ENCODE peak calls at places on chromosomes 3 and 15, in four cellular contexts. One of them, this sample, is unnamed.

GRCh38 chr3:123635220-123635619 is 50.4 kb upstream of the HACD2 start:
- DNase-seq in fibroblast of mammary gland: no peak
- DNase-seq in activated CD8-positive, alpha-beta T cell treated with anti-CD3 and anti-CD28 coated beads for 36 hours: no peak
- DNase-seq in psoas muscle: no peak
- DNase-seq in this sample: no peak

GRCh38 chr3:158086776-158087175 is 19.4 kb downstream of the SHOX2 start:
- DNase-seq in activated CD8-positive, alpha-beta T cell treated with anti-CD3 and anti-CD28 coated beads for 36 hours: no peak
- DNase-seq in fibroblast of mammary gland: peak; percentile 20
- DNase-seq in psoas muscle: no peak
- DNase-seq in this sample: no peak

GRCh38 chr3:49296781-49297420 is 19.9 kb upstream of the C3orf62 start:
- DNase-seq in psoas muscle: peak; percentile 72
- DNase-seq in fibroblast of mammary gland: peak; percentile 31
- DNase-seq in activated CD8-positive, alpha-beta T cell treated with anti-CD3 and anti-CD28 coated beads for 36 hours: no peak
- DNase-seq in this sample: no peak

GRCh38 chr3:40143283-40144090 is 166.0 kb upstream of the EIF1B start:
- DNase-seq in activated CD8-positive, alpha-beta T cell treated with anti-CD3 and anti-CD28 coated beads for 36 hours: no peak
- DNase-seq in fibroblast of mammary gland: peak; percentile 45
- DNase-seq in psoas muscle: no peak
- DNase-seq in this sample: no peak

GRCh38 chr3:23459437-23459836 is 256.3 kb downstream of the UBE2E2 start:
- DNase-seq in fibroblast of mammary gland: no peak
- DNase-seq in psoas muscle: no peak
- DNase-seq in activated CD8-positive, alpha-beta T cell treated with anti-CD3 and anti-CD28 coated beads for 36 hours: no peak
- DNase-seq in this sample: no peak

GRCh38 chr3:14879161-14879888 is 60.6 kb downstream of the FGD5 start:
- DNase-seq in psoas muscle: no peak
- DNase-seq in fibroblast of mammary gland: peak; percentile 34
- DNase-seq in activated CD8-positive, alpha-beta T cell treated with anti-CD3 and anti-CD28 coated beads for 36 hours: peak; percentile 47
- DNase-seq in this sample: no peak

GRCh38 chr3:161371441-161372320 is at the start of gene SPTSSB:
- DNase-seq in fibroblast of mammary gland: no peak
- DNase-seq in activated CD8-positive, alpha-beta T cell treated with anti-CD3 and anti-CD28 coated beads for 36 hours: peak; percentile 64
- DNase-seq in psoas muscle: peak; percentile 48
- DNase-seq in this sample: peak; percentile 48

GRCh38 chr3:195221015-195221853 is 49.7 kb downstream of the XXYLT1 start:
- DNase-seq in fibroblast of mammary gland: no peak
- DNase-seq in psoas muscle: no peak
- DNase-seq in activated CD8-positive, alpha-beta T cell treated with anti-CD3 and anti-CD28 coated beads for 36 hours: no peak
- DNase-seq in this sample: no peak

GRCh38 chr3:38555926-38556325 is 59.8 kb downstream of the EXOG start:
- DNase-seq in psoas muscle: no peak
- DNase-seq in fibroblast of mammary gland: no peak
- DNase-seq in activated CD8-positive, alpha-beta T cell treated with anti-CD3 and anti-CD28 coated beads for 36 hours: no peak
- DNase-seq in this sample: no peak

GRCh38 chr15:70596354-70597055 is 166.9 kb downstream of the UACA start:
- DNase-seq in fibroblast of mammary gland: peak; percentile 96
- DNase-seq in activated CD8-positive, alpha-beta T cell treated with anti-CD3 and anti-CD28 coated beads for 36 hours: peak; percentile 26
- DNase-seq in psoas muscle: no peak
- DNase-seq in this sample: no peak

GRCh38 chr3:35524851-35525250 is 114.5 kb upstream of the ARPP21 start:
- DNase-seq in activated CD8-positive, alpha-beta T cell treated with anti-CD3 and anti-CD28 coated beads for 36 hours: no peak
- DNase-seq in psoas muscle: no peak
- DNase-seq in fibroblast of mammary gland: no peak
- DNase-seq in this sample: no peak

GRCh38 chr15:61138151-61138550 is 91.0 kb downstream of the RORA start:
- DNase-seq in fibroblast of mammary gland: peak; percentile 80
- DNase-seq in psoas muscle: no peak
- DNase-seq in activated CD8-positive, alpha-beta T cell treated with anti-CD3 and anti-CD28 coated beads for 36 hours: no peak
- DNase-seq in this sample: no peak

GRCh38 chr3:125310623-125311076 is 64.5 kb downstream of the ZNF148 start:
- DNase-seq in activated CD8-positive, alpha-beta T cell treated with anti-CD3 and anti-CD28 coated beads for 36 hours: peak; percentile 75
- DNase-seq in fibroblast of mammary gland: no peak
- DNase-seq in psoas muscle: no peak
- DNase-seq in this sample: peak; percentile 25

GRCh38 chr15:83713242-83713641 is 59.3 kb downstream of the ADAMTSL3 start:
- DNase-seq in activated CD8-positive, alpha-beta T cell treated with anti-CD3 and anti-CD28 coated beads for 36 hours: no peak
- DNase-seq in psoas muscle: no peak
- DNase-seq in fibroblast of mammary gland: no peak
- DNase-seq in this sample: no peak

GRCh38 chr3:64223809-64224570 is 1.3 kb downstream of the PRICKLE2 start:
- DNase-seq in activated CD8-positive, alpha-beta T cell treated with anti-CD3 and anti-CD28 coated beads for 36 hours: no peak
- DNase-seq in psoas muscle: no peak
- DNase-seq in fibroblast of mammary gland: peak; percentile 62
- DNase-seq in this sample: no peak

GRCh38 chr3:188772886-188773285 is 398.9 kb upstream of the TPRG1 start:
- DNase-seq in activated CD8-positive, alpha-beta T cell treated with anti-CD3 and anti-CD28 coated beads for 36 hours: no peak
- DNase-seq in psoas muscle: no peak
- DNase-seq in fibroblast of mammary gland: peak; percentile 74
- DNase-seq in this sample: no peak

GRCh38 chr3:33392703-33393125 is 47.5 kb downstream of the UBP1 start:
- DNase-seq in fibroblast of mammary gland: peak; percentile 93
- DNase-seq in psoas muscle: no peak
- DNase-seq in activated CD8-positive, alpha-beta T cell treated with anti-CD3 and anti-CD28 coated beads for 36 hours: no peak
- DNase-seq in this sample: no peak

DNA sequence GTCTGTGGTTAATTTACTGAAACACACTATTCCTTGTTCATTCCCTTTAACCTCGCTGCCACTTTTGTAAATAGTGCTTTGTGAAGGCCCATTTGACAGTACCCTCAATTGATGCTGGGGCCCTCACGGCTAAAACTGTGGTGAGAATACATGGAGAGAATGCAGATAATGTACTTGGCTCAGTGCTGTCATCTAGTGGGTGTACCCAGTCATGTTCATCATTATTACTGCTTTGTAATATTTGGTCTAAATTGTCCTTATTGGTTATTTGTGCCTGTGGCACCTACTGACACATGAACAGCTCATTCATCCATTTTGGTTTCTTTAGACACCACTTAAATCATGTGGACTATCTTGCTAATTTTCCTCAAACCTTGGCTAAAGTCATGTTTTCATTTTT is 543.6 kb downstream of the EDEM1 start:
- DNase-seq in activated CD8-positive, alpha-beta T cell treated with anti-CD3 and anti-CD28 coated beads for 36 hours: no peak
- DNase-seq in fibroblast of mammary gland: no peak
- DNase-seq in psoas muscle: no peak
- DNase-seq in this sample: peak; percentile 12
- TF ChIP-seq CTCF in activated CD8-positive, alpha-beta T cell treated with anti-CD3 and anti-CD28 coated beads for 36 hours: peak; percentile 14
- TF ChIP-seq CTCF in fibroblast of mammary gland: no peak
- TF ChIP-seq CTCF in psoas muscle: no peak
- TF ChIP-seq CTCF in this sample: no peak

GRCh38 chr3:97658670-97659285 is 105.8 kb upstream of the ARL6 start:
- DNase-seq in psoas muscle: no peak
- DNase-seq in fibroblast of mammary gland: peak; percentile 20
- DNase-seq in activated CD8-positive, alpha-beta T cell treated with anti-CD3 and anti-CD28 coated beads for 36 hours: no peak
- DNase-seq in this sample: peak; percentile 5
- TF ChIP-seq CTCF in psoas muscle: peak; percentile 41
- TF ChIP-seq CTCF in fibroblast of mammary gland: peak; percentile 69
- TF ChIP-seq CTCF in activated CD8-positive, alpha-beta T cell treated with anti-CD3 and anti-CD28 coated beads for 36 hours: peak; percentile 73
- TF ChIP-seq CTCF in this sample: peak; percentile 47

DNA sequence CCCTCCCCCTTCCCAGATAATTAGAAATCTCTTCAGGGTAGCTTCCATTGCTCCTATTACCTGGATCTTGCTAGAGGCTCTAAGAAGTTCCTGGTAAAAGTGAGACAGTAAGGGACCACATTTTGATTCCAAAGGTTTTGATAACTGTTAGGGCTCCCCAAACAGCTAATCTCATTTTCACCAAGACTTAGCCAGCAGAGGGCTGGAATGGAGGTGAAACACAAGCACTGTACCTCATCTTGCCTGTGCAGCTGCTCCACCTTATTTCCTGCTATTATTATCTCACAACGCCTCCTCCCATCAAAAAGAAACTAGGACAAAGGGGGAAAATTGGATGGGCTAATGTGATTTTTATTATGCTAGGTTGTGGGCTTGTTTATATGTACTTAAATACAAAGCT is 7.3 kb downstream of the SETD5 start:
- DNase-seq in activated CD8-positive, alpha-beta T cell treated with anti-CD3 and anti-CD28 coated beads for 36 hours: no peak
- DNase-seq in fibroblast of mammary gland: no peak
- DNase-seq in psoas muscle: no peak
- DNase-seq in this sample: no peak
- TF ChIP-seq CTCF in activated CD8-positive, alpha-beta T cell treated with anti-CD3 and anti-CD28 coated beads for 36 hours: no peak
- TF ChIP-seq CTCF in fibroblast of mammary gland: no peak
- TF ChIP-seq CTCF in psoas muscle: no peak
- TF ChIP-seq CTCF in this sample: no peak

DNA sequence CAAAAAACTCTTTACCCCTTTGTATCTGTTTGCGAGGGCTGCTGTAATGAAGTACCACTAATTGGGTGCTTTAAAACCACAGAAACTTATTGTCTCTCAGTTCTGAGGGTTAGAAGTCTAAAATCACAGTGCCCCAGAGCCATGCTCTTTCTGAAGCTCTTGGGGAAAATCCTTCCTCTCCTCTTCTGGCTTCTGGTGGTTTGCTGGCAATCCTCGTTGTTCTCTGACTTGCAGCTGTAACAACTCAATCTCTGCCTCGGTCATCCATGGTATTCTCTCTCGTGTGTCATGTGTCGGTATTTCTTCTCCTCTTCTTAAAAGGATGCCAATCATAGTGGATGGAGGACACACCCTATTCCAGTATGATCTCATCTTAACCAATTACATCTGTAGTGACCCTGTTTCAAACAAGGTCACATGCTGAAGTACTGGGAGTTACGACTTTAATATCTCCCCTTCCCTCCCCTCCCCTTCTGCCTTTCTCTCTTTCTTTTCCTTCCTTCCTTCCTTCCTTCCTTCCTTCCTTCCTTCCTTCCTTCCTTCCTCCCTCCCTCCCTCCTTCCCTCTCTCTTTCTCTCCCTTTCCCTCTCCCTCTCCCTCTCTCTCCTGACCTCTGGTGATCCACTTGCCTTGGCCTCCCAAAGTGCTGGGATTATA is 6.5 kb upstream of the ARL8B start:
- DNase-seq in activated CD8-positive, alpha-beta T cell treated with anti-CD3 and anti-CD28 coated beads for 36 hours: no peak
- DNase-seq in psoas muscle: no peak
- DNase-seq in fibroblast of mammary gland: peak; percentile 30
- DNase-seq in this sample: no peak
- TF ChIP-seq CTCF in activated CD8-positive, alpha-beta T cell treated with anti-CD3 and anti-CD28 coated beads for 36 hours: no peak
- TF ChIP-seq CTCF in psoas muscle: no peak
- TF ChIP-seq CTCF in fibroblast of mammary gland: no peak
- TF ChIP-seq CTCF in this sample: no peak

GRCh38 chr3:119611664-119612063 is 14.0 kb downstream of the PLA1A start:
- DNase-seq in psoas muscle: no peak
- DNase-seq in fibroblast of mammary gland: no peak
- DNase-seq in activated CD8-positive, alpha-beta T cell treated with anti-CD3 and anti-CD28 coated beads for 36 hours: no peak
- DNase-seq in this sample: no peak

GRCh38 chr3:119609301-119609700 is 11.6 kb downstream of the PLA1A start:
- DNase-seq in psoas muscle: no peak
- DNase-seq in activated CD8-positive, alpha-beta T cell treated with anti-CD3 and anti-CD28 coated beads for 36 hours: no peak
- DNase-seq in fibroblast of mammary gland: no peak
- DNase-seq in this sample: no peak

GRCh38 chr3:119613872-119614271 is 16.2 kb downstream of the PLA1A start:
- DNase-seq in fibroblast of mammary gland: no peak
- DNase-seq in activated CD8-positive, alpha-beta T cell treated with anti-CD3 and anti-CD28 coated beads for 36 hours: no peak
- DNase-seq in psoas muscle: no peak
- DNase-seq in this sample: no peak

GRCh38 chr3:119616056-119616455 is 18.4 kb downstream of the PLA1A start:
- DNase-seq in fibroblast of mammary gland: no peak
- DNase-seq in psoas muscle: no peak
- DNase-seq in activated CD8-positive, alpha-beta T cell treated with anti-CD3 and anti-CD28 coated beads for 36 hours: no peak
- DNase-seq in this sample: no peak

GRCh38 chr3:119613201-119613600 is 15.5 kb downstream of the PLA1A start:
- DNase-seq in psoas muscle: no peak
- DNase-seq in fibroblast of mammary gland: no peak
- DNase-seq in activated CD8-positive, alpha-beta T cell treated with anti-CD3 and anti-CD28 coated beads for 36 hours: no peak
- DNase-seq in this sample: no peak
- TF ChIP-seq CTCF in psoas muscle: no peak
- TF ChIP-seq CTCF in fibroblast of mammary gland: no peak
- TF ChIP-seq CTCF in activated CD8-positive, alpha-beta T cell treated with anti-CD3 and anti-CD28 coated beads for 36 hours: no peak
- TF ChIP-seq CTCF in this sample: no peak

GRCh38 chr3:36591959-36592358 is 172.4 kb downstream of the DCLK3 start:
- DNase-seq in fibroblast of mammary gland: peak; percentile 35
- DNase-seq in activated CD8-positive, alpha-beta T cell treated with anti-CD3 and anti-CD28 coated beads for 36 hours: no peak
- DNase-seq in psoas muscle: no peak
- DNase-seq in this sample: no peak
- TF ChIP-seq CTCF in fibroblast of mammary gland: peak; percentile 27
- TF ChIP-seq CTCF in activated CD8-positive, alpha-beta T cell treated with anti-CD3 and anti-CD28 coated beads for 36 hours: no peak
- TF ChIP-seq CTCF in psoas muscle: no peak
- TF ChIP-seq CTCF in this sample: no peak

GRCh38 chr3:169295912-169296311 is 367.6 kb downstream of the MECOM start:
- DNase-seq in fibroblast of mammary gland: no peak
- DNase-seq in psoas muscle: no peak
- DNase-seq in activated CD8-positive, alpha-beta T cell treated with anti-CD3 and anti-CD28 coated beads for 36 hours: no peak
- DNase-seq in this sample: no peak

GRCh38 chr3:169298247-169298992 is 365.1 kb downstream of the MECOM start:
- DNase-seq in psoas muscle: no peak
- DNase-seq in fibroblast of mammary gland: no peak
- DNase-seq in activated CD8-positive, alpha-beta T cell treated with anti-CD3 and anti-CD28 coated beads for 36 hours: no peak
- DNase-seq in this sample: no peak

GRCh38 chr3:169299129-169299528 is 364.4 kb downstream of the MECOM start:
- DNase-seq in fibroblast of mammary gland: no peak
- DNase-seq in activated CD8-positive, alpha-beta T cell treated with anti-CD3 and anti-CD28 coated beads for 36 hours: no peak
- DNase-seq in psoas muscle: no peak
- DNase-seq in this sample: no peak

GRCh38 chr3:169297214-169297613 is 366.3 kb downstream of the MECOM start:
- DNase-seq in activated CD8-positive, alpha-beta T cell treated with anti-CD3 and anti-CD28 coated beads for 36 hours: no peak
- DNase-seq in psoas muscle: no peak
- DNase-seq in fibroblast of mammary gland: no peak
- DNase-seq in this sample: no peak

DNA sequence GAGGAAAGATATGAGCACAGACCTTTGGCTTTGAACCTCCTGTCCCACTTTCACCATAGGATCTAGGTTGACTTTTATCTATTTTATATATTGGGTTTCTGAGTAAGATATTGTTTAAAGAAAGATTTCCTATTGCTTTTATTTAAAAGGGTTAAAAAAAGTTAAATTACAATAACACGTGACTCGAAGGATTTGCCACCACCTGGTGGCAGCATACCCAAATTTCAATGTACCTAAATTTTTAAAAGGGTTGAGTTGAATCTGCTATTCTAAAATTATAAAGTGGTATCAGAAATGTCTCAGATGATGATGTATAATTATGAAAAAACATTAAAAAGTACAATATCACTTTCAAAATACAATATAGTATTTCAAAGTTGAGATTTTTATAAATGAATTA is 368.4 kb downstream of the MECOM start:
- DNase-seq in psoas muscle: no peak
- DNase-seq in activated CD8-positive, alpha-beta T cell treated with anti-CD3 and anti-CD28 coated beads for 36 hours: peak; percentile 18
- DNase-seq in fibroblast of mammary gland: peak; percentile 23
- DNase-seq in this sample: no peak
- TF ChIP-seq CTCF in psoas muscle: no peak
- TF ChIP-seq CTCF in activated CD8-positive, alpha-beta T cell treated with anti-CD3 and anti-CD28 coated beads for 36 hours: peak; percentile 41
- TF ChIP-seq CTCF in fibroblast of mammary gland: peak; percentile 36
- TF ChIP-seq CTCF in this sample: no peak

DNA sequence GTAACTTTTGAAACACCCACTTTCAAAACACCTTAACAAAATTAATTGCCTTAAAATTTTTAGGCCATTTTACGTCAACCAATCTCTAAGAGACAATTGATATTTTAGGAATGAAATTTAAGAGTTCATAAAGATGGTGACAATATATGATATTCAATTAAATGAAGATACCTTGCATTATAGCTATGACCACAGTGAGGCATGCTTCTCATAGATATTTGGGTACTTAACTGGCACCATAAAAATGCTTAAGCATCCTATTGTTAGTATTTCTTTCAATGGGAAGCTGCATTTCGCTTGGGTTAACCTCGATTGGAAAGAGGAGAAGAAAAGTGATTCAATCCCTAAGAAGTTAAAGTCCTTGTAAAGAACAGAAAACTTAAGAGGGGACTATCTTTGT is 209.0 kb downstream of the GAP43 start:
- DNase-seq in psoas muscle: no peak
- DNase-seq in activated CD8-positive, alpha-beta T cell treated with anti-CD3 and anti-CD28 coated beads for 36 hours: no peak
- DNase-seq in fibroblast of mammary gland: no peak
- DNase-seq in this sample: no peak
- TF ChIP-seq CTCF in psoas muscle: no peak
- TF ChIP-seq CTCF in activated CD8-positive, alpha-beta T cell treated with anti-CD3 and anti-CD28 coated beads for 36 hours: no peak
- TF ChIP-seq CTCF in fibroblast of mammary gland: no peak
- TF ChIP-seq CTCF in this sample: no peak

This sample was measured in GM13976.